ENCODE peak calls at places on chromosomes 7 and 10, in five cellular contexts. C is psoas muscle, S is gastrocnemius medialis, X is pancreas, B is PC-3. Z is an unnamed sample. For H3K4me1, the result is how much of the 10 kb centered on the place peaks cover.

GRCh38 chr10:88952647-88953111 is at the start of gene ACTA2:
- DNase-seq in C (no peak), S (no peak), X (no peak), B (no peak), Z (no peak)

GRCh38 chr7:28750981-28751380 is 207.1 kb downstream of the TRIL start:
- DNase-seq in C (no peak), S (no peak), X (no peak), B (no peak), Z (no peak)

GRCh38 chr7:151851160-151851751 is 25.7 kb downstream of the PRKAG2 start:
- DNase-seq in C (no peak), S (no peak), X (peak), B (peak), Z (no peak)

GRCh38 chr10:46106410-46107255 is 60.6 kb upstream of the MSMB start:
- DNase-seq in C (peak), S (peak), X (peak), B (peak), Z (peak)

GRCh38 chr7:104963991-104964385 is 50.0 kb upstream of the KMT2E start:
- DNase-seq in C (no peak), S (no peak), X (no peak), B (peak), Z (peak)

GRCh38 chr10:31768467-31768866 is 160.2 kb downstream of the ARHGAP12 start:
- DNase-seq in C (no peak), S (no peak), X (no peak), B (peak), Z (no peak)

GRCh38 chr7:128888756-128889095 is 21.8 kb downstream of the KCP start:
- DNase-seq in C (no peak), S (no peak), X (no peak), B (no peak), Z (no peak)

GRCh38 chr7:121038717-121039509 is 50.4 kb downstream of the CPED1 start:
- DNase-seq in C (no peak), S (no peak), X (no peak), B (no peak), Z (no peak)

GRCh38 chr10:88092975-88093374 is 229.6 kb downstream of the PTEN start:
- DNase-seq in C (no peak), S (no peak), X (peak), B (no peak), Z (no peak)

GRCh38 chr7:5345171-5345570 is 62.4 kb downstream of the SLC29A4 start:
- DNase-seq in C (no peak), S (no peak), X (no peak), B (no peak), Z (no peak)

GRCh38 chr10:62866451-62866850 is 50.3 kb upstream of the EGR2 start:
- DNase-seq in C (no peak), S (no peak), X (no peak), B (peak), Z (no peak)

GRCh38 chr7:121505540-121506182 is 109.6 kb upstream of the FAM3C start:
- DNase-seq in C (no peak), S (no peak), X (no peak), B (no peak), Z (no peak)

GRCh38 chr10:111479966-111480365 is 403.1 kb downstream of the ADRA2A start:
- DNase-seq in C (no peak), S (no peak), X (no peak), B (no peak), Z (no peak)

GRCh38 chr10:44069573-44069972 is 315.3 kb downstream of the CXCL12 start:
- DNase-seq in C (no peak), S (no peak), X (no peak), B (no peak), Z (no peak)

GRCh38 chr7:94190599-94191061 is 186.5 kb upstream of the BET1 start:
- DNase-seq in C (no peak), S (no peak), X (no peak), B (peak), Z (no peak)

GRCh38 chr7:66140924-66141323 is 26.3 kb downstream of the CRCP start:
- DNase-seq in C (peak), S (peak), X (peak), B (peak), Z (no peak)

GRCh38 chr7:29642494-29643155 is 79.0 kb downstream of the PRR15 start:
- DNase-seq in C (no peak), S (no peak), X (no peak), B (no peak), Z (no peak)

GRCh38 chr7:156578578-156578940 is 62.0 kb upstream of the RNF32 start:
- DNase-seq in C (no peak), S (no peak), X (no peak), B (no peak), Z (no peak)

GRCh38 chr10:100847440-100847839 is 65.3 kb upstream of the SLF2 start:
- DNase-seq in C (no peak), S (no peak), X (no peak), B (peak), Z (no peak)

GRCh38 chr7:84060760-84061261 is 133.8 kb downstream of the SEMA3A start:
- DNase-seq in C (no peak), S (no peak), X (no peak), B (peak), Z (no peak)

GRCh38 chr7:74233655-74234280 is 20.4 kb downstream of the RFC2 start:
- DNase-seq in C (no peak), S (no peak), X (no peak), B (no peak), Z (no peak)

GRCh38 chr10:128608791-128609190 is 482.6 kb upstream of the MKI67 start:
- DNase-seq in C (no peak), S (no peak), X (no peak), B (no peak), Z (no peak)

GRCh38 chr10:15789793-15790525 is 70.2 kb upstream of the ITGA8 start:
- DNase-seq in C (no peak), S (no peak), X (no peak), B (no peak), Z (no peak)

GRCh38 chr7:28669329-28669728 is 257.0 kb downstream of the CREB5 start:
- DNase-seq in C (no peak), S (no peak), X (no peak), B (no peak), Z (no peak)

GRCh38 chr7:150737265-150738055 is at the start of gene GIMAP5:
- DNase-seq in C (no peak), S (no peak), X (no peak), B (no peak), Z (no peak)

GRCh38 chr10:33290286-33291052 is 44.0 kb downstream of the NRP1 start:
- DNase-seq in C (no peak), S (no peak), X (no peak), B (no peak), Z (no peak)

GRCh38 chr7:144468990-144469732 is 65.7 kb upstream of the NOBOX start:
- DNase-seq in C (no peak), S (no peak), X (no peak), B (no peak), Z (no peak)

GRCh38 chr10:116748041-116748440 is 5.7 kb upstream of the HSPA12A start:
- DNase-seq in C (no peak), S (no peak), X (no peak), B (peak), Z (peak)

GRCh38 chr7:142883145-142883544 is 2.4 kb downstream of the TRPV6 start:
- DNase-seq in C (no peak), S (no peak), X (peak), B (no peak), Z (no peak)

GRCh38 chr10:131082991-131083465 is 228.5 kb downstream of the TCERG1L start:
- DNase-seq in C (no peak), S (no peak), X (peak), B (no peak), Z (no peak)

GRCh38 chr10:3755440-3756359 is 29.3 kb downstream of the KLF6 start:
- DNase-seq in C (no peak), S (no peak), X (no peak), B (peak), Z (no peak)

GRCh38 chr7:157663061-157663863 is 326.5 kb downstream of the DNAJB6 start:
- DNase-seq in C (no peak), S (no peak), X (no peak), B (no peak), Z (no peak)

GRCh38 chr7:157661611-157661975 is 324.8 kb downstream of the DNAJB6 start:
- DNase-seq in C (no peak), S (no peak), X (no peak), B (no peak), Z (no peak)

GRCh38 chr7:157662110-157662791 is 325.4 kb downstream of the DNAJB6 start:
- DNase-seq in C (no peak), S (no peak), X (no peak), B (no peak), Z (no peak)

GRCh38 chr7:157658851-157659412 is 322.1 kb downstream of the DNAJB6 start:
- DNase-seq in C (no peak), S (no peak), X (no peak), B (no peak), Z (no peak)

GRCh38 chr7:157660971-157661610 is 324.3 kb downstream of the DNAJB6 start:
- DNase-seq in C (no peak), S (no peak), X (no peak), B (no peak), Z (no peak)
- H3K4me3 ChIP-seq in C (no peak), S (no peak), X (no peak), B (no peak), Z (no peak)

GRCh38 chr10:132425029-132425758 is 28.2 kb downstream of the PWWP2B start:
- DNase-seq in C (no peak), S (no peak), X (no peak), B (no peak), Z (no peak)

GRCh38 chr10:132422931-132423813 is 26.2 kb downstream of the PWWP2B start:
- DNase-seq in C (no peak), S (no peak), X (no peak), B (no peak), Z (no peak)

GRCh38 chr10:132422169-132422691 is 25.2 kb downstream of the PWWP2B start:
- DNase-seq in C (no peak), S (no peak), X (no peak), B (no peak), Z (no peak)

GRCh38 chr10:132421377-132422168 is 24.6 kb downstream of the PWWP2B start:
- DNase-seq in C (peak), S (peak), X (peak), B (peak), Z (peak)

GRCh38 chr10:132423966-132424847 is 27.2 kb downstream of the PWWP2B start:
- DNase-seq in C (no peak), S (no peak), X (no peak), B (no peak), Z (no peak)
- H3K27ac ChIP-seq in C (no peak), S (no peak), X (no peak), B (no peak), Z (no peak)

GRCh38 chr7:47346378-47346914 is 235.5 kb downstream of the TNS3 start:
- DNase-seq in C (no peak), S (no peak), X (no peak), B (no peak), Z (no peak)
- H3K4me1 ChIP-seq in C (under half), S (under half), X (under half), B (under half), Z (under half)

DNA sequence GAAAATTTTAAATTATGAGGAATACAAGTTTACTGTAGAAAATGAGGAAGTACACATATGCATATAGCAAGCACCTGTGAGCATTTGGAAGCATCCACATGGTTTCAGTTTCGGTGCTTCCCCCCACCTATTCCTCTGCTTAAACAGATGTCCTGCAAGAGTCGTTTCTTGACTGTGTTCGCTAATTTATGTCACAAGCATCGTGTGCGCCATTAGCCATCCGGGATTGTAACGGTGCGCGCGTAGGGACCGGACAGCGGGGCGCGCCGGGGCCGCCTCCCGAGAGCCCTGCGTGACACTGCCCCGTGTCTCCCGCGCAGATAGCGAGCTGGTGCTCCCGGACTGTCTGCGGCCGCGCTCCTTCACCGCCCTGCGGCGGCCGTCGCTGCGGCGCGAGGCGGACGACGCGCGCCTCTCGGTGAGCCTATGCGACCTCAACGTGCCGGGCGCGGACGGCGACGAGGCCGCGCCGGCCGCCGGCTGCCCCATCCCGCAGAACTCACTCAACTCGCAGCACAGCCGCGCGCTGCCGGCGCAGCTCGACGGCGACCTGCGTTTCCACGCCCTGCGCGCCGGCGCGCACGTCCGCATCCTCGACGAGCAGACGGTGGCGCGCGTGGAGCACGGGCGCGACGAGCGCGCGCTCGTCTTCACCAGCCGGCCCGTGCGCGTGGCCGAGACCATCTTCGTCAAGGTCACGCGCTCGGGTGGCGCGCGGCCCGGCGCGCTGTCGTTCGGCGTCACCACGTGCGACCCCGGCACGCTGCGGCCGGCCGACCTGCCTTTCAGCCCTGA is 90.9 kb downstream of the NEURL1 start:
- DNase-seq in C (peak), S (no peak), X (no peak), B (no peak), Z (no peak)
- H3K4me3 ChIP-seq in C (peak), S (peak), X (no peak), B (no peak), Z (peak)

GRCh38 chr7:30925913-30926312 is 14.3 kb downstream of the AQP1 start:
- DNase-seq in C (no peak), S (no peak), X (peak), B (no peak), Z (no peak)
- H3K27ac ChIP-seq in C (no peak), S (no peak), X (no peak), B (no peak), Z (no peak)

GRCh38 chr7:17042211-17042610 is 160.4 kb upstream of the AGR3 start:
- DNase-seq in C (no peak), S (no peak), X (no peak), B (peak), Z (no peak)
- H3K4me1 ChIP-seq in C (under half), S (under half), X (under half), B (half or more), Z (under half)

GRCh38 chr10:30026578-30026977 is 32.8 kb downstream of the JCAD start:
- DNase-seq in C (no peak), S (no peak), X (no peak), B (no peak), Z (no peak)
- H3K4me3 ChIP-seq in C (no peak), S (no peak), X (no peak), B (no peak), Z (no peak)

DNA sequence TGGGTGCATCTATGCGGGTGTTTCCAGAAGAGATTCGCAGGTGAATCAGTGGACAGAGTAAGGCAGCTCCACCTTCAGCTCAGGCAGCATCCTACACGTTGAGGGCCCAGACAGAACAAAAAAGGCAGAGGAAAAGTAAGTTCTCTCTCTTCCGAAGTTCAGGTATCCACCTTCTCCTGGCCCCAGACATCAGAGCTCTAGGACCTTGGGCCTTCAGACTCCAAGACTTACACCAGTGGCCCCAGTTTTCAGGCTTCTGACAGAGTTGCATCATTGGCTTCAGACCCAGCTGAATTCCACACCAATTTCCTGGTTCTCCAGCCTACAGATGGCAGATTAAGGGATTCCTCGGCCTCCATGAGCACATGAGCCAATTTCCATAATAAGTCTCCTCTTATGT is 102.2 kb upstream of the GPR26 start:
- DNase-seq in C (no peak), S (no peak), X (no peak), B (no peak), Z (no peak)
- H3K27ac ChIP-seq in C (no peak), S (no peak), X (no peak), B (no peak), Z (no peak)

DNA sequence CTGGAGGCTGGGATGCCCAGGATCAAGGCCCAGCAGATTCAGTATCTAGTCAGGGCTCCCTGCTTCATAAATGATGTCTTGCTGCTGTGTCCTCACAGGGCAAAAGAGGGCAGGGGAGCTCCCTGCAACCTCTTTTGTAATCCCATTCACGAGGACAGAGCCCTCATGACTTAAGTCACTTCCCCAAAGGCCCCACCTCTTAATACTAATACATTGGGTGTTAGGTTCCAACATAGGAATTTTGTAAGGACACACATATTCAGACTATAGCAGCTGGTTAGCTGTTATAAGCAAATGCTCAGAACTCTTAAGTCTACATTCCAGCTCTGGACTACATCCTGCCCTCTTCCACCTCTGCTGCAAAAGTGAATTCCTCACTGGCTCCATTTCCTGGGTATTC is 63.0 kb downstream of the VOPP1 start:
- DNase-seq in C (no peak), S (peak), X (no peak), B (no peak), Z (no peak)
- H3K4me1 ChIP-seq in C (under half), S (under half), X (under half), B (under half), Z (under half)

GRCh38 chr10:132248455-132249231 is 59.1 kb downstream of the STK32C start:
- DNase-seq in C (peak), S (peak), X (peak), B (peak), Z (peak)
- H3K4me3 ChIP-seq in C (peak), S (no peak), X (peak), B (peak), Z (no peak)

Z was measured in small intestine.